ENCODE peak calls at places on chromosome X, in four cellular contexts. X is upper lobe of right lung, U is lower leg skin, P is A549. G is an unnamed sample.

GRCh38 chrX:45775462-45775861 is 574.8 kb upstream of the DIPK2B start:
- DNase-seq in X (no peak), U (no peak), P (no peak), G (no peak)

GRCh38 chrX:153443476-153444332 is 2.2 kb downstream of the TREX2 start:
- DNase-seq in X (no peak), U (no peak), P (no peak), G (no peak)

GRCh38 chrX:123121241-123121640 is 62.8 kb upstream of the GRIA3 start:
- DNase-seq in X (no peak), U (no peak), P (no peak), G (no peak)

GRCh38 chrX:123736333-123736921 is 3.6 kb upstream of the THOC2 start:
- DNase-seq in X (no peak), U (no peak), P (no peak), G (no peak)

GRCh38 chrX:140274761-140275525 is 229.9 kb downstream of the SOX3 start:
- DNase-seq in X (no peak), U (no peak), P (no peak), G (no peak)

GRCh38 chrX:153984351-153985178 is 12.0 kb downstream of the TMEM187 start:
- DNase-seq in X (no peak), U (no peak), P (no peak), G (no peak)

GRCh38 chrX:68665502-68665901 is 18.0 kb downstream of the STARD8 start:
- DNase-seq in X (no peak), U (no peak), P (no peak), G (no peak)

GRCh38 chrX:20265726-20266681 is 705 bp downstream of the RPS6KA3 start:
- DNase-seq in X (peak; percentile 68), U (no peak), P (peak; percentile 19), G (no peak)

GRCh38 chrX:40176256-40176978 is 78.7 kb upstream of the BCOR start:
- DNase-seq in X (peak; percentile 90), U (no peak), P (peak; percentile 44), G (peak; percentile 31)

GRCh38 chrX:136251042-136251991 is at the start of gene MAP7D3:
- DNase-seq in X (peak; percentile 81), U (no peak), P (peak; percentile 54), G (peak; percentile 37)

GRCh38 chrX:121754301-121754700 is 706.9 kb downstream of the GLUD2 start:
- DNase-seq in X (no peak), U (no peak), P (no peak), G (no peak)
- TF ChIP-seq CTCF in X (no peak), U (no peak), P (no peak), G (no peak)

GRCh38 chrX:10401239-10401638 is 219.1 kb downstream of the MID1 start:
- DNase-seq in X (no peak), U (no peak), P (no peak), G (no peak)
- TF ChIP-seq CTCF in X (no peak), U (no peak), P (peak; percentile 9), G (no peak)

DNA sequence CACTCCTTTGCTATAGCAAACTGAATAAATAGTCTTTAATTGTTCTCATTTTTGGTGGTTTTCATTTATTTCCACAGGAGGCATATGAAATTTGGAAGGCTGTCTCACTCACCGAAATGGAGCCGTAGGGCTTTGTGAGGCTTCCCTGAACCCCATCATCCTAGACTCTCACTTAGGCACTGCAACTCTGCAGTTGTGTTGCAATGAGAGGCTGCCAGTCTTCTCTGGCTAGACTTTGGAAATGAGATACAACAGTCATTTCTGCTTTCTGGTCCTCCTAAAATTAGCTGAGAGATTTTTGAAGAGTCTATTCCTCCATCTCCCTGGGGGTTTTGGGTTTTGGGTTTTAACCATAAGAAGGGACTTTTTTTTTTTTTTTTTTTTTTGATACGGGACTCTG is 146.5 kb downstream of the SH3BGRL start:
- DNase-seq in X (no peak), U (no peak), P (no peak), G (no peak)
- TF ChIP-seq CTCF in X (no peak), U (no peak), P (no peak), G (no peak)

GRCh38 chrX:13001097-13001496 is 26.2 kb downstream of the TMSB4X start:
- DNase-seq in X (no peak), U (no peak), P (no peak), G (no peak)

GRCh38 chrX:13001961-13002671 is 27.2 kb downstream of the TMSB4X start:
- DNase-seq in X (no peak), U (no peak), P (no peak), G (no peak)

GRCh38 chrX:12999422-12999821 is 24.5 kb downstream of the TMSB4X start:
- DNase-seq in X (no peak), U (no peak), P (no peak), G (no peak)

GRCh38 chrX:12997898-12998687 is 23.2 kb downstream of the TMSB4X start:
- DNase-seq in X (no peak), U (no peak), P (no peak), G (peak; percentile 63)

DNA sequence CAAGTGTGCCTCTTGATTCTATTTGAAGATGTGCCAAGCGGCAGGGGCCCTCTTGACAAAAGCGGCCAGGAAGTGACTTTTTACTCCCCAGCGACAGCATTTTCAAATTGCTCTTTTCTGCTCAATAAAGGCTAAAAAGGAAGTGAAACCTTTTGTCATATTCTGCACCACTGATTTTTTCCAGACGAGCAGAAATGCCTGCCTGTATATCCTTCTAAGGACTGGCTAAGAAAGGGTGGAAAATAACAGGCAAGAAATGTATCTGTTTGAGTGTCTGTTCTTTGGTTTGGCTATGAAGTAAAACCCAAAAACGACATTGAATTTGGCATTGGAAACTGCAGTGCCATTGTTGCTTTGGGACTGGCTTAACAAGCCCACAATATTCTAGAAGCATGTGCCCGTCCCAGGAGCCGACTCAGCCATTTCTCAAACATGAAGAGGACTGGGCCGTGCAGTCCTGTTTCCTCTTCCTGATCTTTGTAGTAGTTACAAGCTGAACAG is 25.5 kb downstream of the TMSB4X start:
- DNase-seq in X (no peak), U (no peak), P (no peak), G (no peak)
- TF ChIP-seq CTCF in X (no peak), U (no peak), P (no peak), G (no peak)